ENCODE peak calls at places on chromosomes 5 and 9, in six cellular contexts. X is Caki2, F is fibroblast of pulmonary artery, L is NCI-H774, M is iPS-NIHi11, N is M059J. Z is an unnamed sample.

GRCh38 chr9:101064206-101064605 is 35.7 kb downstream of the PLPPR1 start:
- DNase-seq in X (no peak), F (no peak), L (no peak), M (no peak), N (no peak), Z (no peak)

GRCh38 chr9:86315088-86315487 is 32.8 kb upstream of the ISCA1 start:
- DNase-seq in X (no peak), F (peak; percentile 16), L (no peak), M (no peak), N (no peak), Z (no peak)

GRCh38 chr5:131664929-131665328 is 29.9 kb upstream of the RAPGEF6 start:
- DNase-seq in X (no peak), F (no peak), L (no peak), M (no peak), N (no peak), Z (no peak)

GRCh38 chr5:147973086-147973485 is 66.7 kb upstream of the C5orf46 start:
- DNase-seq in X (no peak), F (no peak), L (no peak), M (no peak), N (no peak), Z (no peak)

GRCh38 chr5:27466959-27467358 is 428.6 kb upstream of the CDH9 start:
- DNase-seq in X (no peak), F (no peak), L (no peak), M (no peak), N (no peak), Z (no peak)

GRCh38 chr5:111741270-111741669 is 15.7 kb downstream of the NREP start:
- DNase-seq in X (no peak), F (no peak), L (peak; percentile 34), M (no peak), N (no peak), Z (no peak)

GRCh38 chr5:138943615-138944173 is 68.6 kb upstream of the LRRTM2 start:
- DNase-seq in X (no peak), F (no peak), L (no peak), M (no peak), N (no peak), Z (peak; percentile 53)

GRCh38 chr5:19795218-19795617 is 192.8 kb downstream of the CDH18 start:
- DNase-seq in X (no peak), F (peak; percentile 68), L (no peak), M (peak; percentile 29), N (peak; percentile 44), Z (peak; percentile 4)

GRCh38 chr5:139385061-139385889 is 2.2 kb upstream of the SLC23A1 start:
- DNase-seq in X (no peak), F (no peak), L (peak; percentile 20), M (no peak), N (peak; percentile 37), Z (peak; percentile 56)

GRCh38 chr9:111622626-111623025 is 8.5 kb upstream of the DNAJC25 start:
- DNase-seq in X (peak; percentile 73), F (peak; percentile 88), L (no peak), M (peak; percentile 16), N (peak; percentile 92), Z (no peak)

GRCh38 chr9:38641142-38641541 is 20.7 kb upstream of the ANKRD18A start:
- DNase-seq in X (no peak), F (no peak), L (no peak), M (no peak), N (no peak), Z (no peak)

GRCh38 chr5:96537386-96537785 is 104.3 kb upstream of the PCSK1 start:
- DNase-seq in X (no peak), F (peak; percentile 94), L (no peak), M (no peak), N (peak; percentile 93), Z (no peak)

GRCh38 chr9:131589993-131590392 is 44.7 kb downstream of the PRRT1B start:
- DNase-seq in X (no peak), F (no peak), L (no peak), M (no peak), N (no peak), Z (no peak)

GRCh38 chr9:19174127-19174921 is 47.0 kb upstream of the PLIN2 start:
- DNase-seq in X (peak; percentile 70), F (peak; percentile 97), L (peak; percentile 8), M (peak; percentile 60), N (peak; percentile 83), Z (peak; percentile 71)

GRCh38 chr9:114126247-114127060 is 27.4 kb upstream of the KIF12 start:
- DNase-seq in X (no peak), F (no peak), L (no peak), M (no peak), N (no peak), Z (peak; percentile 68)

GRCh38 chr5:76571595-76571994 is 51.6 kb downstream of the F2RL2 start:
- DNase-seq in X (no peak), F (no peak), L (no peak), M (no peak), N (no peak), Z (no peak)

GRCh38 chr9:93576296-93577044 is at the start of gene PHF2:
- DNase-seq in X (no peak), F (peak; percentile 23), L (no peak), M (peak; percentile 79), N (peak; percentile 26), Z (peak; percentile 87)

GRCh38 chr5:139268364-139269202 is 25.0 kb upstream of the MATR3 start:
- DNase-seq in X (no peak), F (peak; percentile 31), L (no peak), M (no peak), N (no peak), Z (peak; percentile 43)

GRCh38 chr9:19229725-19230355 is 653 bp upstream of the DENND4C start:
- DNase-seq in X (peak; percentile 71), F (no peak), L (peak; percentile 75), M (peak; percentile 86), N (peak; percentile 73), Z (peak; percentile 98)

GRCh38 chr5:157575096-157575872 is at the start of gene ADAM19:
- DNase-seq in X (peak; percentile 70), F (peak; percentile 59), L (no peak), M (peak; percentile 88), N (peak; percentile 71), Z (peak; percentile 96)

GRCh38 chr9:130149654-130150286 is 22.4 kb upstream of the NCS1 start:
- DNase-seq in X (no peak), F (no peak), L (no peak), M (peak; percentile 36), N (no peak), Z (peak; percentile 58)

GRCh38 chr5:104751969-104752368 is 1189.4 kb upstream of the NUDT12 start:
- DNase-seq in X (no peak), F (no peak), L (no peak), M (no peak), N (no peak), Z (no peak)

GRCh38 chr9:108783318-108784127 is 72.3 kb downstream of the ACTL7B start:
- DNase-seq in X (no peak), F (no peak), L (no peak), M (no peak), N (no peak), Z (no peak)

GRCh38 chr5:10351199-10351881 is 2.2 kb upstream of the MARCHF6 start:
- DNase-seq in X (peak; percentile 47), F (peak; percentile 84), L (no peak), M (no peak), N (peak; percentile 95), Z (no peak)

GRCh38 chr5:108260105-108260857 is 121.6 kb downstream of the FBXL17 start:
- DNase-seq in X (peak; percentile 48), F (peak; percentile 93), L (peak; percentile 58), M (peak; percentile 77), N (peak; percentile 68), Z (peak; percentile 47)

GRCh38 chr5:56409331-56410190 is 176.4 kb upstream of the ANKRD55 start:
- DNase-seq in X (peak; percentile 16), F (peak; percentile 88), L (no peak), M (no peak), N (peak; percentile 85), Z (no peak)

GRCh38 chr9:38068866-38069628 is at the start of gene SHB:
- DNase-seq in X (peak; percentile 57), F (peak; percentile 53), L (peak; percentile 69), M (peak; percentile 93), N (no peak), Z (peak; percentile 98)

GRCh38 chr9:109859447-109859846 is 79.4 kb downstream of the PALM2AKAP2 start:
- DNase-seq in X (no peak), F (no peak), L (no peak), M (no peak), N (no peak), Z (no peak)

GRCh38 chr9:4792054-4792571 is 631 bp upstream of the RCL1 start:
- DNase-seq in X (no peak), F (no peak), L (no peak), M (no peak), N (no peak), Z (no peak)

GRCh38 chr5:50856720-50857119 is 190.3 kb downstream of the PARP8 start:
- DNase-seq in X (no peak), F (no peak), L (no peak), M (no peak), N (no peak), Z (no peak)

GRCh38 chr5:124436294-124436693 is 310.1 kb downstream of the ZNF608 start:
- DNase-seq in X (no peak), F (peak; percentile 14), L (no peak), M (no peak), N (peak; percentile 53), Z (no peak)

GRCh38 chr9:77987104-77987656 is 44.4 kb downstream of the GNAQ start:
- DNase-seq in X (no peak), F (no peak), L (no peak), M (no peak), N (no peak), Z (no peak)

GRCh38 chr9:2173861-2174260 is 158.7 kb downstream of the SMARCA2 start:
- DNase-seq in X (no peak), F (no peak), L (no peak), M (no peak), N (no peak), Z (no peak)

GRCh38 chr5:43161244-43161643 is 30.8 kb upstream of the NIM1K start:
- DNase-seq in X (no peak), F (no peak), L (no peak), M (no peak), N (no peak), Z (no peak)

GRCh38 chr5:2178071-2178477 is 295.3 kb upstream of the IRX4 start:
- DNase-seq in X (no peak), F (no peak), L (no peak), M (no peak), N (no peak), Z (no peak)

GRCh38 chr9:86241216-86241615 is 18.2 kb downstream of the C9orf153 start:
- DNase-seq in X (no peak), F (no peak), L (no peak), M (no peak), N (peak; percentile 12), Z (no peak)

GRCh38 chr5:171226864-171227263 is 82.2 kb upstream of the TLX3 start:
- DNase-seq in X (no peak), F (peak; percentile 7), L (no peak), M (no peak), N (no peak), Z (no peak)

GRCh38 chr5:124343021-124343420 is 403.4 kb downstream of the ZNF608 start:
- DNase-seq in X (no peak), F (no peak), L (no peak), M (no peak), N (peak; percentile 7), Z (no peak)

GRCh38 chr5:37663538-37663937 is 176.3 kb downstream of the GDNF start:
- DNase-seq in X (no peak), F (no peak), L (no peak), M (no peak), N (no peak), Z (no peak)